ENCODE peak calls at places on chromosome 21, in five cellular contexts. K is astrocyte, E is PC-3, Q is fibroblast of lung, V is colonic mucosa. N is an unnamed sample.

GRCh38 chr21:26835027-26835713 is 10.0 kb downstream of the ADAMTS1 start:
- DNase-seq in K (peak; percentile 77), V (no peak), Q (peak; percentile 77), E (peak; percentile 71), N (no peak)

GRCh38 chr21:42806489-42807140 is 72.7 kb downstream of the WDR4 start:
- DNase-seq in V (peak; percentile 13), K (no peak), Q (no peak), E (no peak), N (no peak)

GRCh38 chr21:16162953-16163352 is 433.2 kb downstream of the USP25 start:
- DNase-seq in Q (no peak), K (no peak), E (no peak), V (no peak), N (no peak)

GRCh38 chr21:35226302-35226701 is 177.2 kb upstream of the RUNX1 start:
- DNase-seq in K (peak; percentile 43), Q (peak; percentile 52), V (no peak), E (peak; percentile 78), N (no peak)

GRCh38 chr21:9767592-9768375 is 753.6 kb upstream of the TPTE start:
- DNase-seq in Q (no peak), K (no peak), V (no peak), E (no peak), N (peak; percentile 82)

GRCh38 chr21:42624095-42624830 is 29.2 kb upstream of the PDE9A start:
- DNase-seq in E (no peak), V (peak; percentile 78), Q (no peak), K (no peak), N (peak; percentile 63)

GRCh38 chr21:42737969-42738590 is 84.7 kb downstream of the PDE9A start:
- DNase-seq in K (no peak), V (peak; percentile 84), Q (no peak), E (no peak), N (peak; percentile 88)

GRCh38 chr21:26072891-26073615 is 97.5 kb downstream of the APP start:
- DNase-seq in V (no peak), K (peak; percentile 89), E (no peak), Q (peak; percentile 92), N (no peak)

GRCh38 chr21:25887166-25887565 is 152.4 kb downstream of the GABPA start:
- DNase-seq in E (peak; percentile 19), Q (no peak), V (peak; percentile 68), K (no peak), N (no peak)

GRCh38 chr21:33069994-33070811 is at the start of gene OLIG1:
- DNase-seq in K (peak; percentile 36), Q (peak; percentile 44), E (peak; percentile 56), V (peak; percentile 22), N (peak; percentile 82)

GRCh38 chr21:43211085-43212071 is 42.6 kb downstream of the CRYAA start:
- DNase-seq in E (no peak), Q (peak; percentile 8), V (peak; percentile 80), K (no peak), N (peak; percentile 92)

GRCh38 chr21:15029077-15029476 is 35.7 kb downstream of the NRIP1 start:
- DNase-seq in V (no peak), K (no peak), E (no peak), Q (peak; percentile 27), N (no peak)

GRCh38 chr21:15421947-15422346 is 307.8 kb upstream of the USP25 start:
- DNase-seq in E (peak; percentile 48), V (no peak), Q (peak; percentile 77), K (peak; percentile 70), N (no peak)

GRCh38 chr21:38351961-38352521 is 95.2 kb downstream of the KCNJ15 start:
- DNase-seq in E (peak; percentile 67), Q (peak; percentile 93), V (no peak), K (peak; percentile 93), N (no peak)

GRCh38 chr21:42002421-42002958 is 7.7 kb downstream of the ZBTB21 start:
- DNase-seq in E (peak; percentile 89), Q (peak; percentile 98), K (peak; percentile 97), V (no peak), N (no peak)

GRCh38 chr21:38671716-38672115 is 134.0 kb upstream of the ETS2 start:
- DNase-seq in K (peak; percentile 36), Q (peak; percentile 49), V (no peak), E (no peak), N (no peak)

GRCh38 chr21:41895643-41896493 is 16.7 kb upstream of the PRDM15 start:
- DNase-seq in K (peak; percentile 18), E (no peak), V (no peak), Q (peak; percentile 33), N (no peak)

GRCh38 chr21:46376856-46377453 is 53.0 kb downstream of the PCNT start:
- DNase-seq in K (no peak), Q (no peak), V (no peak), E (no peak), N (no peak)
- H3K27ac ChIP-seq in K (no peak overlapping the region), Q (no peak overlapping the region), V (no peak overlapping the region), E (no peak overlapping the region), N (no peak overlapping the region)

GRCh38 chr21:46561448-46562095 is 43.3 kb downstream of the S100B start:
- DNase-seq in K (no peak), Q (no peak), E (no peak), V (no peak), N (no peak)
- H3K36me3 ChIP-seq in K (peaks cover 22% of the 10 kb centered on the region), Q (peaks cover 18% of the 10 kb centered on the region), E (peaks cover 35% of the 10 kb centered on the region), V (peaks cover 4% of the 10 kb centered on the region), N (peaks cover 33% of the 10 kb centered on the region)

GRCh38 chr21:36641886-36642285 is 57.0 kb upstream of the SIM2 start:
- DNase-seq in K (no peak), V (no peak), E (no peak), Q (no peak), N (no peak)

GRCh38 chr21:36641346-36641745 is 57.6 kb upstream of the SIM2 start:
- DNase-seq in E (no peak), Q (no peak), V (no peak), K (no peak), N (no peak)

GRCh38 chr21:36642777-36643176 is 56.1 kb upstream of the SIM2 start:
- DNase-seq in E (no peak), V (no peak), K (no peak), Q (no peak), N (no peak)

GRCh38 chr21:36639769-36640168 is 59.1 kb upstream of the SIM2 start:
- DNase-seq in Q (no peak), E (no peak), V (no peak), K (no peak), N (no peak)

GRCh38 chr21:36640260-36641244 is 58.4 kb upstream of the SIM2 start:
- DNase-seq in V (no peak), K (peak; percentile 22), E (peak; percentile 58), Q (peak; percentile 11), N (no peak)
- H3K9ac ChIP-seq in V (no peak overlapping the region), K (no peak overlapping the region), E (no peak overlapping the region), Q (no peak overlapping the region), N (no peak overlapping the region)

DNA sequence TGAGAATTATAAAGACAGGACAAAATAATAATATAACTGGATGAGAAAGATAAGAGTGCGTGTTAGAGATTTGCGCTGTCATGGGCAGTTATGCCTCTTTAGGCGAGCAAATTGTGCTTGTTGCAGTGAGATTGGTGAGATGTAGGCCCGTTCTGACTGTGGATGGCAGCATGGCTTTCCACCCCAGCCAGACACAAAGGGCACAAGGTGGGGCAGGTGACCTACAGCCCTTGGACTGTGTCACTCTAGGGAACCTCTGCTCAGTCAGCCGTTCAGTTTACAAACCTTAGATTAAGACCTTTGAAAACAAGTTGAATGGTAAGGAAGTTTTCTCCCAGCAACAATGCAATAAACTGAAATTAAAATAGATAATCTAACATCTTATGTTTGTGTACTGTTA is 58.3 kb upstream of the IGSF5 start:
- DNase-seq in V (peak; percentile 78), E (no peak), K (no peak), Q (no peak), N (no peak)
- H3K27ac ChIP-seq in V (peak overlapping the region; percentile 79), E (no peak overlapping the region), K (no peak overlapping the region), Q (no peak overlapping the region), N (no peak overlapping the region)

GRCh38 chr21:28294046-28294445 is 698.6 kb downstream of the LTN1 start:
- DNase-seq in E (peak; percentile 88), Q (peak; percentile 59), K (peak; percentile 52), V (no peak), N (no peak)
- H3K36me3 ChIP-seq in E (no peaks in the 10 kb centered on the region), Q (no peaks in the 10 kb centered on the region), K (no peaks in the 10 kb centered on the region), V (no peaks in the 10 kb centered on the region), N (no peaks in the 10 kb centered on the region)

GRCh38 chr21:29033301-29033700 is 8.8 kb downstream of the USP16 start:
- DNase-seq in V (no peak), E (no peak), K (no peak), Q (no peak), N (no peak)
- H3K9ac ChIP-seq in V (no peak overlapping the region), E (no peak overlapping the region), K (no peak overlapping the region), Q (no peak overlapping the region), N (no peak overlapping the region)

GRCh38 chr21:45640888-45641479 is 2.5 kb upstream of the PCBP3 start:
- DNase-seq in E (peak; percentile 33), V (peak; percentile 62), K (no peak), Q (peak; percentile 22), N (peak; percentile 86)
- H3K27ac ChIP-seq in E (peak overlapping the region; percentile 7), V (peak overlapping the region; percentile 74), K (peak overlapping the region; percentile 50), Q (no peak overlapping the region), N (no peak overlapping the region)

DNA sequence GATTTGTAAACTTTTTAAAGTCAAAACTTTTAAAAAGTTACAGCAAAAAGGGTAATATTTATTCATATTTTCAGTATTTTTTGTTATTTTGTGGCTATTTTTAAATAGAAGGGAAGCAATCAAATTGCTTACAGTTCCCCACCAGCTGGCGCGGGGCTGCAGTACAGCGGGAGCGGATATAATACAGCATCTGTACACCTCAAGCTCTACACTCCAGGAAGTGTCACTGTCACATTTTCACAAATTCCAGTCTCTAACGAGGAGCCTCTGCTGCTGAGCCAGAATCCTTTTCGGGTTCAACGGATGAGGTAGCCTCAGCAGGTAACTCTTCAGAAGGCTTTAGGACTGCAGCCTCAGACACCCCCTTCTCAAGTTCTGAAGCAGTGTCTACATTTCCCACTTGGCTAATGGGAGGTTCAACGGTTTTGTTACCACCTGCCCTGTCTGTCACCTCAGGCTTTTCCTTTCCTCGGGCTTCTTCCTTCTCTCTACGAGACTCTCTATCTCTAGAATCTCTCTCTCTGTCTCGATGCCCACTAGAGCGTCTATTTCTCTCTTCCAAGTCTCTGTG is 11.7 kb downstream of the SOD1 start:
- DNase-seq in Q (no peak), E (no peak), K (no peak), V (no peak), N (no peak)
- H3K36me3 ChIP-seq in Q (peaks cover 7% of the 10 kb centered on the region), E (peaks cover 42% of the 10 kb centered on the region), K (peaks cover 32% of the 10 kb centered on the region), V (peaks cover 9% of the 10 kb centered on the region), N (peaks cover 23% of the 10 kb centered on the region)